ENCODE peak calls at places on chromosomes 13 and 19, in nine cellular contexts. P is upper lobe of right lung, Q is breast epithelium, I is progenitor cell of endocrine pancreas, H is heart left ventricle, G is transverse colon, X is neural crest cell, S is neural progenitor cell, U is mesothelial cell of epicardium. M is an unnamed sample.

GRCh38 chr19:6852001-6852400 is 35.4 kb upstream of the ADGRE1 start:
- DNase-seq in U (no peak), H (no peak), S (no peak), X (no peak), Q (no peak), I (no peak), G (no peak), P (no peak), M (no peak)

GRCh38 chr13:111383591-111384440 is 63.4 kb downstream of the TEX29 start:
- DNase-seq in Q (no peak), U (peak; percentile 25), H (peak; percentile 9), I (no peak), G (no peak), X (no peak), P (no peak), S (no peak), M (no peak)

GRCh38 chr13:106376411-106377112 is 158.9 kb downstream of the EFNB2 start:
- DNase-seq in P (no peak), H (no peak), U (no peak), S (no peak), G (no peak), I (no peak), Q (no peak), X (no peak), M (no peak)

GRCh38 chr19:40501599-40501998 is 34.8 kb downstream of the SPTBN4 start:
- DNase-seq in G (no peak), H (no peak), X (no peak), U (no peak), S (no peak), Q (no peak), P (no peak), I (no peak), M (no peak)

GRCh38 chr13:67134322-67135129 is 95.6 kb downstream of the PCDH9 start:
- DNase-seq in G (no peak), X (no peak), Q (no peak), H (no peak), U (no peak), P (no peak), I (no peak), S (no peak), M (no peak)

GRCh38 chr19:41696402-41697197 is 8.5 kb upstream of the CEACAM7 start:
- DNase-seq in I (no peak), G (peak; percentile 31), P (peak; percentile 53), Q (no peak), S (no peak), X (no peak), H (no peak), U (no peak), M (no peak)

GRCh38 chr19:15829277-15829770 is 13.9 kb upstream of the OR10H1 start:
- DNase-seq in H (no peak), I (no peak), G (no peak), U (no peak), P (no peak), X (no peak), S (no peak), Q (no peak), M (no peak)

GRCh38 chr13:112968910-112969691 is at the start of gene MCF2L:
- DNase-seq in X (peak; percentile 30), H (peak; percentile 50), S (peak; percentile 68), I (no peak), G (peak; percentile 55), U (peak; percentile 52), Q (no peak), P (peak; percentile 81), M (no peak)

GRCh38 chr13:23992722-23993438 is 95.6 kb upstream of the C1QTNF9B start:
- DNase-seq in X (no peak), S (no peak), P (no peak), U (no peak), G (no peak), I (no peak), H (no peak), Q (no peak), M (no peak)

GRCh38 chr19:38452430-38453366 is 19.2 kb downstream of the RYR1 start:
- DNase-seq in X (no peak), I (no peak), H (no peak), G (no peak), P (no peak), S (peak; percentile 72), Q (no peak), U (no peak), M (no peak)

GRCh38 chr19:38453596-38453995 is 20.1 kb downstream of the RYR1 start:
- DNase-seq in X (no peak), P (no peak), I (no peak), S (no peak), H (no peak), Q (no peak), G (no peak), U (no peak), M (no peak)

GRCh38 chr19:38457202-38457601 is 23.7 kb downstream of the RYR1 start:
- DNase-seq in U (no peak), X (no peak), H (no peak), P (no peak), S (no peak), I (no peak), G (no peak), Q (no peak), M (no peak)

GRCh38 chr19:38457690-38458405 is 24.4 kb downstream of the RYR1 start:
- DNase-seq in H (no peak), S (no peak), U (no peak), Q (no peak), X (no peak), I (no peak), P (no peak), G (no peak), M (no peak)

GRCh38 chr19:38455031-38455430 is 21.5 kb downstream of the RYR1 start:
- DNase-seq in U (no peak), G (no peak), X (peak; percentile 29), H (no peak), S (peak; percentile 83), P (no peak), Q (no peak), I (peak; percentile 38), M (no peak)
- TF ChIP-seq CTCF in U (no peak), G (no peak), X (no peak), H (no peak), S (no peak), P (no peak), Q (no peak), I (no peak), M (no peak)

DNA sequence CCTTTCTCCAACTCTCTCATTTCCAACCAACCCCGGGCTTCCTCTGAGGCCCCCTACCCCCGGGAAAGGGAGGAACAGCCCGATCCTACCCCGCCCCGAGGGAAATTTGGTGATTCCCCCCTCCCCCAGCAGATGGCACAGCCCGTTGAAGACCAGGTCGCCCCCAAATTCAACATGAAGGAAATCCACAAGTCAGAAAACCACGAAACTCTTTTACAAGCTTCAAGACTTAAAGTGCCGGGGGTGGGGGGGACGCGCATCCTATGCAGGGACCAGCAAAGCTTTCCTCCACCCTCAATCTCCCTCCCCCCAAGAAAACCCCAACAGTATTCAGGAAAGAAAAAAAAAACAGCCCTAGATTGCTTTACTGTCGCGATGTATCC is 1.8 kb downstream of the TCF3 start:
- DNase-seq in U (no peak), H (no peak), P (no peak), Q (no peak), G (no peak), S (peak; percentile 66), I (no peak), X (no peak), M (no peak)
- TF ChIP-seq CTCF in U (no peak), H (no peak), P (no peak), Q (no peak), G (no peak), S (peak; percentile 29), I (no peak), X (peak; percentile 18), M (no peak)

DNA sequence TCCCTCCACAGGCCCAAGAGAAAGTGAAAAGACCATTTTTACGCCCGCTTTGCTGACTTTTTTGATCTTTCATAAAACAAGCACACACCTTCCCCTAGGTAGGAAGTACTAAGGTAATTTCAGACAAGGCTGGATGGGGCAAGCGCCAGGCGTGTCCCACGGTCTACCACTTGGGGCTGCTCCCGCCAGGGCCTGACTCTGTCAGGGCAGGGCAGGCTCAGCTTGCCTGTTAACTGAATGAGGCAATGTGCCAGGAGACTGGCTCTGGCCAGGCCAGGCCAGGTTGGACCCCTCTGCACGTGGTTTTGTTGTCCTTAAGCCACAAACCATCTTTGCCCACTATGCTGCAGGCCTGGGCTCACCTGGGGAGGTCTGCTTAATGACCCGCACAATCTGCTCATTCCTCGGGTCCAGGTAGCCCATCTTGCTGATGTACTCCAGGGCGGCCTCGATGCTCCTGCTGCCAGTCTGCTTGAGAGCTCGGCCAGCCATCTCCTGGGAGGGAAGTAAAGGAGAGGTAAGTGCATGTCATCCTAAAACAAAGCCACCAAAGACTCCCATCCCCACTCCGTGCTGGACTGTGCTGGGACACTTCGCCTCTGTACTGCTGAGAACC is 70.4 kb downstream of the LATS2 start:
- DNase-seq in I (no peak), U (no peak), H (no peak), X (no peak), S (no peak), G (no peak), Q (no peak), P (no peak), M (no peak)
- TF ChIP-seq CTCF in I (no peak), U (no peak), H (no peak), X (no peak), S (no peak), G (no peak), Q (no peak), P (no peak), M (no peak)

GRCh38 chr19:56720281-56720680 is 48.7 kb upstream of the ZNF835 start:
- DNase-seq in X (no peak), P (no peak), H (no peak), Q (no peak), S (no peak), I (no peak), U (no peak), G (no peak), M (no peak)

GRCh38 chr19:56727731-56728130 is 56.2 kb upstream of the ZNF835 start:
- DNase-seq in S (no peak), G (no peak), P (no peak), I (no peak), H (no peak), Q (no peak), U (no peak), X (no peak), M (no peak)

GRCh38 chr19:56721714-56722113 is 50.2 kb upstream of the ZNF835 start:
- DNase-seq in U (no peak), X (no peak), P (no peak), Q (no peak), I (no peak), S (no peak), G (no peak), H (no peak), M (no peak)

GRCh38 chr19:56725829-56726424 is 54.4 kb upstream of the ZNF835 start:
- DNase-seq in G (no peak), U (no peak), S (no peak), P (no peak), X (no peak), Q (no peak), H (no peak), I (no peak), M (no peak)
- TF ChIP-seq CTCF in G (no peak), U (no peak), S (no peak), P (peak; percentile 37), X (no peak), Q (no peak), H (peak; percentile 26), I (no peak), M (no peak)

M was measured in omental fat pad.